ENCODE peak calls at places on chromosomes 2 and 18, in six cellular contexts. B is pancreas; W is left lobe of liver; M is EH; G is RKO; I is activated CD4-positive, alpha-beta T cell treated with anti-CD3 and anti-CD28 coated beads, Interleukin-2, amount 50 U/mL, for 24 hours. F is an unnamed sample.

GRCh38 chr2:55014962-55015939 is 35.0 kb downstream of the RTN4 start:
- DNase-seq in B (peak), W (peak), M (peak), G (peak), I (peak), F (peak)

GRCh38 chr2:73105511-73105971 is 7.2 kb downstream of the RAB11FIP5 start:
- DNase-seq in B (no peak), W (no peak), M (peak), G (no peak), I (no peak), F (no peak)

GRCh38 chr2:133667-134593 is 87.6 kb upstream of the FAM110C start:
- DNase-seq in B (no peak), W (no peak), M (no peak), G (no peak), I (no peak), F (no peak)

GRCh38 chr2:75516378-75517122 is 44.2 kb downstream of the EVA1A start:
- DNase-seq in B (peak), W (peak), M (no peak), G (no peak), I (no peak), F (peak)

GRCh38 chr18:56815926-56816325 is 164.8 kb downstream of the WDR7 start:
- DNase-seq in B (no peak), W (no peak), M (peak), G (no peak), I (no peak), F (no peak)

GRCh38 chr2:177225965-177226360 is 13.4 kb downstream of the HNRNPA3 start:
- DNase-seq in B (no peak), W (no peak), M (no peak), G (no peak), I (no peak), F (no peak)

GRCh38 chr18:54561864-54562263 is 29.2 kb upstream of the DYNAP start:
- DNase-seq in B (no peak), W (no peak), M (no peak), G (no peak), I (no peak), F (no peak)

GRCh38 chr2:128390256-128390990 is 71.8 kb upstream of the HS6ST1 start:
- DNase-seq in B (no peak), W (no peak), M (no peak), G (no peak), I (no peak), F (no peak)

GRCh38 chr2:233094614-233095013 is 34.5 kb downstream of the INPP5D start:
- DNase-seq in B (no peak), W (no peak), M (no peak), G (no peak), I (no peak), F (no peak)

GRCh38 chr2:55902971-55903370 is 20.6 kb downstream of the EFEMP1 start:
- DNase-seq in B (no peak), W (no peak), M (no peak), G (no peak), I (no peak), F (no peak)

GRCh38 chr18:9095297-9096012 is 7.0 kb upstream of the NDUFV2 start:
- DNase-seq in B (no peak), W (no peak), M (no peak), G (no peak), I (no peak), F (no peak)

GRCh38 chr2:201109186-201109585 is 6.8 kb upstream of the CFLAR start:
- DNase-seq in B (no peak), W (no peak), M (no peak), G (no peak), I (no peak), F (no peak)

GRCh38 chr2:24617431-24617830 is 126.4 kb downstream of the NCOA1 start:
- DNase-seq in B (no peak), W (no peak), M (peak), G (no peak), I (no peak), F (no peak)

GRCh38 chr2:224276251-224276650 is 125.7 kb downstream of the FAM124B start:
- DNase-seq in B (no peak), W (no peak), M (no peak), G (no peak), I (no peak), F (no peak)

GRCh38 chr2:9819551-9819950 is 23.7 kb upstream of the TAF1B start:
- DNase-seq in B (no peak), W (no peak), M (no peak), G (no peak), I (no peak), F (no peak)

GRCh38 chr2:112691761-112692370 is 29.0 kb upstream of the NT5DC4 start:
- DNase-seq in B (no peak), W (no peak), M (no peak), G (peak), I (no peak), F (no peak)

GRCh38 chr2:217947341-217948316 is 55.2 kb downstream of the TNS1 start:
- DNase-seq in B (no peak), W (peak), M (no peak), G (no peak), I (no peak), F (no peak)

GRCh38 chr2:231611273-231612198 is 18.9 kb downstream of the TEX44 start:
- DNase-seq in B (peak), W (no peak), M (peak), G (peak), I (peak), F (no peak)

GRCh38 chr2:132460781-132461180 is 44.2 kb downstream of the GPR39 start:
- DNase-seq in B (no peak), W (no peak), M (no peak), G (no peak), I (no peak), F (no peak)

GRCh38 chr2:127067620-127068350 is 39.2 kb downstream of the BIN1 start:
- DNase-seq in B (peak), W (peak), M (peak), G (peak), I (peak), F (no peak)

GRCh38 chr2:211875488-211875887 is 663.1 kb downstream of the ERBB4 start:
- DNase-seq in B (no peak), W (no peak), M (no peak), G (peak), I (no peak), F (no peak)

GRCh38 chr2:218694405-218695145 is 16.1 kb upstream of the TTLL4 start:
- DNase-seq in B (no peak), W (no peak), M (peak), G (no peak), I (no peak), F (no peak)

GRCh38 chr2:54904836-54905235 is 145.4 kb downstream of the RTN4 start:
- DNase-seq in B (peak), W (peak), M (no peak), G (no peak), I (no peak), F (no peak)

GRCh38 chr2:9820020-9820973 is 23.0 kb upstream of the TAF1B start:
- DNase-seq in B (peak), W (no peak), M (peak), G (peak), I (no peak), F (no peak)

GRCh38 chr2:98348066-98348561 is 1.9 kb downstream of the CNGA3 start:
- DNase-seq in B (peak), W (no peak), M (peak), G (no peak), I (no peak), F (peak)

GRCh38 chr2:159091981-159092380 is 123.5 kb downstream of the TANC1 start:
- DNase-seq in B (no peak), W (no peak), M (no peak), G (no peak), I (no peak), F (no peak)

GRCh38 chr2:106161938-106162814 is 31.9 kb downstream of the UXS1 start:
- DNase-seq in B (peak), W (no peak), M (peak), G (no peak), I (no peak), F (no peak)

GRCh38 chr2:175872716-175873115 is 129.4 kb downstream of the LNPK start:
- DNase-seq in B (no peak), W (no peak), M (peak), G (no peak), I (no peak), F (no peak)

GRCh38 chr2:171400395-171400794 is 33.4 kb downstream of the METTL8 start:
- DNase-seq in B (no peak), W (no peak), M (no peak), G (no peak), I (no peak), F (no peak)

GRCh38 chr2:216616083-216616678 is 17.0 kb upstream of the IGFBP2 start:
- DNase-seq in B (no peak), W (peak), M (no peak), G (no peak), I (no peak), F (no peak)

GRCh38 chr2:234630676-234631350 is 133.9 kb upstream of the ARL4C start:
- DNase-seq in B (no peak), W (no peak), M (peak), G (no peak), I (no peak), F (no peak)

GRCh38 chr2:197615033-197615652 is 60.2 kb downstream of the RFTN2 start:
- DNase-seq in B (no peak), W (no peak), M (no peak), G (no peak), I (no peak), F (no peak)

GRCh38 chr18:60950634-60951033 is 382.6 kb upstream of the CDH20 start:
- DNase-seq in B (no peak), W (no peak), M (no peak), G (no peak), I (no peak), F (no peak)

GRCh38 chr2:149169653-149170052 is 131.2 kb downstream of the LYPD6B start:
- DNase-seq in B (peak), W (no peak), M (peak), G (peak), I (no peak), F (no peak)

GRCh38 chr2:50143822-50144575 is 887.9 kb downstream of the NRXN1 start:
- DNase-seq in B (no peak), W (no peak), M (peak), G (peak), I (no peak), F (peak)

GRCh38 chr2:1971124-1971523 is 226.8 kb upstream of the PXDN start:
- DNase-seq in B (no peak), W (no peak), M (no peak), G (no peak), I (no peak), F (no peak)

GRCh38 chr2:45889620-45890019 is 238.1 kb downstream of the PRKCE start:
- DNase-seq in B (no peak), W (no peak), M (peak), G (no peak), I (no peak), F (no peak)

GRCh38 chr2:223230352-223230751 is 178.4 kb downstream of the KCNE4 start:
- DNase-seq in B (no peak), W (no peak), M (peak), G (no peak), I (no peak), F (no peak)